ENCODE peak calls at places on chromosomes 16 and 17, in eight cellular contexts. C, N, S, E, O, D, X and G are unnamed samples.
A peak's percentile ranks its signal among the peaks of the same experiment; 100 is the strongest.

GRCh38 chr16:68921654-68922053 is 78.3 kb downstream of the TANGO6 start:
- DNase-seq in C (no peak), N (peak; percentile 98), S (no peak), E (no peak), O (peak; percentile 38), D (peak; percentile 38), X (no peak), G (no peak)

GRCh38 chr16:49620868-49621239 is 235.1 kb downstream of the ZNF423 start:
- DNase-seq in C (no peak), N (no peak), S (peak; percentile 61), E (no peak), O (no peak), D (no peak), X (no peak), G (no peak)

GRCh38 chr16:25633549-25633948 is 58.2 kb upstream of the HS3ST4 start:
- DNase-seq in C (no peak), N (peak; percentile 51), S (no peak), E (no peak), O (no peak), D (no peak), X (no peak), G (no peak)

GRCh38 chr16:53805747-53806146 is 101.8 kb downstream of the FTO start:
- DNase-seq in C (no peak), N (no peak), S (no peak), E (no peak), O (no peak), D (no peak), X (no peak), G (no peak)

GRCh38 chr16:73125860-73126259 is 77.9 kb upstream of the ZFHX3 start:
- DNase-seq in C (no peak), N (no peak), S (no peak), E (no peak), O (no peak), D (no peak), X (no peak), G (no peak)

GRCh38 chr17:9905902-9906301 is 831 bp upstream of the RCVRN start:
- DNase-seq in C (no peak), N (peak; percentile 26), S (no peak), E (no peak), O (no peak), D (no peak), X (no peak), G (no peak)

GRCh38 chr16:67277294-67277998 is 1.9 kb upstream of the PLEKHG4 start:
- DNase-seq in C (no peak), N (peak; percentile 84), S (no peak), E (peak; percentile 74), O (no peak), D (peak; percentile 26), X (no peak), G (peak; percentile 81)

GRCh38 chr17:50817838-50818237 is 17.5 kb upstream of the WFIKKN2 start:
- DNase-seq in C (no peak), N (peak; percentile 42), S (no peak), E (no peak), O (no peak), D (no peak), X (no peak), G (no peak)

GRCh38 chr17:28950752-28951427 is 428 bp downstream of the PHF12 start:
- DNase-seq in C (no peak), N (no peak), S (no peak), E (no peak), O (no peak), D (no peak), X (no peak), G (no peak)

GRCh38 chr17:28950017-28950751 is 1.1 kb downstream of the PHF12 start:
- DNase-seq in C (peak; percentile 67), N (no peak), S (peak; percentile 58), E (peak; percentile 87), O (peak; percentile 39), D (peak; percentile 61), X (no peak), G (peak; percentile 56)

GRCh38 chr17:28951428-28951990 is at the start of gene PHF12:
- DNase-seq in C (peak; percentile 98), N (peak; percentile 100), S (peak; percentile 100), E (peak; percentile 100), O (peak; percentile 100), D (peak; percentile 100), X (peak; percentile 98), G (peak; percentile 99)

GRCh38 chr17:28953444-28954118 is 2.3 kb upstream of the PHF12 start:
- DNase-seq in C (peak; percentile 61), N (peak; percentile 45), S (peak; percentile 66), E (peak; percentile 75), O (peak; percentile 35), D (peak; percentile 51), X (no peak), G (no peak)

DNA sequence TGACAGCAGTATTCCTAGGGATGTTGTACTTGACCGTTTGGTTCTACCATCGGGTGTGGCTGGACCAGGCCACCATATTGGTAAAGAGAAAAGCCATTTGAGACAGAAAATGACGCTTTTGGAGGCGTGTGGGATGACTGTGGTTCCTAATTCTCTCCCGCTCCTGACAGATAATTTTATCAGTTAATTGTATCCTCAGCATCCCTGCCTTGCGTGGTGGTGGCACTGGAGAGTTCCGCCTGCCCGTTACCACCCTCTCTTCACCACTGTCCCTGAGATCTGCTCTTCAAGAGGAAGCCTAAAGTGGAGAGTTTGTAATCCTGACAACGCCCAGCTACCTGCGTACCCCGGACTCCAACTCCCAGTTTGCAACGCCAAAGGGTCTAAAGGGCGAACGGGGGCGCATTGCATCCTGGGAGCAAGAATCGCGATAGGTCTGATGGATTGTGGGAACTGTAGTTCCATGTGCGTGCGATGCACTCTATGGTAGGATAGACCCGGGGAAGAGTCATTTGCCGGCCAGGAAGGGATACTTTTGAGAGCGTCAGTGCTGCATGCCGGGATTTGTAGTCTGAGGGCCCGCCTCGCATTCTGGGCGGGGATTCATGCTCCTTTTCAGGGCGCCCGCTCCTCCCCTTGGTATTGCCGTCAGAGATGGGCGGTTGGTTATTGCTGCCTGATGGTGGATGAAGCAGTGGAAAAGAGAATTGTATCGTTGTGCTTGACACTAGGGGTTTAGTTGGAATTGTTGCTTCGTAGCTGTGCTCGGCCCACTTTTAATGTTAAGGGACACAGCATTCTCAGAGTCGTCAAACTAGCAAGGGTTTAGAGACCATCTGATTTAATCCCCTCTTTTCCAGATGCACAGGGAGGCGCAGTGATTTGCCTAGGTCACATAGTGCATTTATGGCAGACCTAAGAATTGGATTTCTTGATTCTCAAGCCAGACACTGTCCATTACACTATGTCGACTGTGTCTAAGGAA is 965 bp upstream of the PHF12 start:
- DNase-seq in C (peak; percentile 97), N (peak; percentile 99), S (peak; percentile 98), E (peak; percentile 99), O (peak; percentile 96), D (peak; percentile 98), X (peak; percentile 93), G (peak; percentile 99)
- TF ChIP-seq POLR2A in C (peak; percentile 76), N (peak; percentile 57), S (no peak), E (no peak), O (peak; percentile 54), D (peak; percentile 80), X (peak; percentile 24), G (peak; percentile 4)

DNA sequence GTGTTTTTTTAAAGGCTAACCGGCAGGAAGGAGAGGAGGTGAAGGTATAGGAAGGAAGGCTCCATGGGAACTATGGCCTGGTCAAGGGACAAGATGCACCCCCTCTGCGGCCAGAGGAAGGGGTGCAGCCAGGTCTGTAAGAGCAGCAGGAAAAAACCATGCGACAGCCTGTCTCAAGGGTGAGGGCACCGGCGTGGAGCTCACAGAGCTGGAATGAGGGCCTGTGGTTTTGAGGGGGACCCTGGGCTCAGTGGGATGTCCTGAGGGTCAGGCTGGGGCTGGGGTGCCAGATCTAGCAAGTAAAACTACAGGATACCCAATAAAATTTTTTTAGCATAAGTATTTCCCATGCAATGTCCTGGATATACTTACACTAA is 539 bp upstream of the MLST8 start:
- DNase-seq in C (no peak), N (no peak), S (no peak), E (no peak), O (no peak), D (no peak), X (no peak), G (no peak)
- H3K27me3 ChIP-seq in C (no peaks in the 10 kb centered on the region), N (no peaks in the 10 kb centered on the region), S (no peaks in the 10 kb centered on the region), E (no peaks in the 10 kb centered on the region), O (no peaks in the 10 kb centered on the region), D (peaks cover under 1% of the 10 kb centered on the region), X (no peaks in the 10 kb centered on the region), G (no peaks in the 10 kb centered on the region)

DNA sequence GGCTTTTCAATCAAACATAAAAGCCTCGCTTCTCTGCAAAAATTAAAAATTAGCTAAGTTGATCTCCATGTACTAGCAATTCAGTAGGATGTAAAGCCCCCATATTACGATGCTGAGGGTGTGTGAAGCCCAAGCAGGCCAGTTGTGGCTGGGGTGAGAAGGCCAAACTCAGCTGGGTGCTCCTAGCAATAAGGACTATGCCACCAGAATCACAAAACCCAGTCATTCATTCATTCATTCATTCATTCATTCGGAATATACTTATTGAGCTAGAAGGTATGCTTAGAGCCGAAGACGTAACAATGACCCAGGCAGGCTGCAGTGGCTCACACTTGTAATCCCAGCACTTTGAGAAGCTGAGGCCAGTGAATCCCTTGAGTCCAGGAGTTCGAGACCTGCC is 3.9 kb upstream of the CRYBA1 start:
- DNase-seq in C (no peak), N (no peak), S (no peak), E (no peak), O (no peak), D (no peak), X (no peak), G (no peak)
- H3K27ac ChIP-seq in C (no peak overlapping the region), N (no peak overlapping the region), S (no peak overlapping the region), E (no peak overlapping the region), O (no peak overlapping the region), D (no peak overlapping the region), X (no peak overlapping the region), G (no peak overlapping the region)

DNA sequence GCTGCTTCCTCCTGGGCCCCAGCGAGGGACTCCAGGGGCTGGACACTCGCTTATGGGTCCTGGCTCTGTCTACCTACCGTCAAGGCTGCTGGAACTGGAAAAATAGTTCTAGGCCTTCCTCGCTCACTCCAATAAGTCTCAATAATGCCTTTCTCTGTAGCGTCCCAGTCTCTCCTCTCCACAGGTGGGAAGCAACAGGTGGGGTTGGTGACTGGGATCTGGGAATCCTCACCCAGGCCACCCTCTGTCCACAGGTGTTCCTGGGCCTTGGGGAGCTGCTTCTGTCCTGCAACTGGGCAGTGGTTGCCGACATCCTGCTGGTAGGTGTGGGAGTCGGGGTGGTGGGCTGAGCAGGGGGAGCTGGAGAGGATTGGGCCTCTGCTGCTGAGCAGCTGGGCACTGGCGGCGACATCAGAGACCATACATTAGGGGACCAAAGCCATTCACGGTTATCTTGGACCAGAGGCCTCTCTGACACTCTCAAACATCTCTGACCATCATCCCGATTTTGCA is 20.3 kb upstream of the SPNS2 start:
- DNase-seq in C (no peak), N (no peak), S (no peak), E (no peak), O (no peak), D (no peak), X (no peak), G (no peak)
- TF ChIP-seq POLR2A in C (no peak), N (no peak), S (no peak), E (no peak), O (no peak), D (no peak), X (no peak), G (no peak)